ENCODE peak calls at places on chromosomes 16 and 17, in eight cellular contexts. One of them, this sample, is unnamed.

GRCh38 chr16:35564148-35564547 is 2104.7 kb downstream of the TP53TG3F start:
- DNase-seq in CD8-positive, alpha-beta T cell: no peak
- DNase-seq in astrocyte of the cerebellum: no peak
- DNase-seq in RWPE1: no peak
- DNase-seq in IMR-90: no peak
- DNase-seq in nephron progenitor cell: no peak
- DNase-seq in natural killer cell: no peak
- DNase-seq in kidney: no peak
- DNase-seq in this sample: no peak

GRCh38 chr17:81821603-81822311 is 11.3 kb downstream of the MCRIP1 start:
- DNase-seq in CD8-positive, alpha-beta T cell: no peak
- DNase-seq in astrocyte of the cerebellum: no peak
- DNase-seq in RWPE1: no peak
- DNase-seq in IMR-90: peak; percentile 29
- DNase-seq in nephron progenitor cell: peak; percentile 56
- DNase-seq in natural killer cell: no peak
- DNase-seq in kidney: peak; percentile 94
- DNase-seq in this sample: no peak

GRCh38 chr16:1390239-1390638 is 24.3 kb downstream of the UNKL start:
- DNase-seq in CD8-positive, alpha-beta T cell: no peak
- DNase-seq in astrocyte of the cerebellum: no peak
- DNase-seq in RWPE1: no peak
- DNase-seq in IMR-90: no peak
- DNase-seq in nephron progenitor cell: no peak
- DNase-seq in natural killer cell: no peak
- DNase-seq in kidney: no peak
- DNase-seq in this sample: no peak

GRCh38 chr16:86640265-86640843 is 62.0 kb downstream of the FOXL1 start:
- DNase-seq in CD8-positive, alpha-beta T cell: no peak
- DNase-seq in astrocyte of the cerebellum: no peak
- DNase-seq in RWPE1: no peak
- DNase-seq in IMR-90: no peak
- DNase-seq in nephron progenitor cell: peak; percentile 36
- DNase-seq in natural killer cell: no peak
- DNase-seq in kidney: no peak
- DNase-seq in this sample: no peak

GRCh38 chr17:80512233-80512632 is 32.4 kb upstream of the RPTOR start:
- DNase-seq in CD8-positive, alpha-beta T cell: no peak
- DNase-seq in astrocyte of the cerebellum: peak; percentile 23
- DNase-seq in RWPE1: no peak
- DNase-seq in IMR-90: peak; percentile 79
- DNase-seq in nephron progenitor cell: no peak
- DNase-seq in natural killer cell: no peak
- DNase-seq in kidney: no peak
- DNase-seq in this sample: no peak

GRCh38 chr16:86575754-86576557 is 2.4 kb upstream of the FOXL1 start:
- DNase-seq in CD8-positive, alpha-beta T cell: no peak
- DNase-seq in astrocyte of the cerebellum: peak; percentile 87
- DNase-seq in RWPE1: peak; percentile 96
- DNase-seq in IMR-90: peak; percentile 97
- DNase-seq in nephron progenitor cell: peak; percentile 94
- DNase-seq in natural killer cell: no peak
- DNase-seq in kidney: peak; percentile 94
- DNase-seq in this sample: peak; percentile 85

GRCh38 chr16:71781741-71782140 is 26.9 kb downstream of the AP1G1 start:
- DNase-seq in CD8-positive, alpha-beta T cell: no peak
- DNase-seq in astrocyte of the cerebellum: peak; percentile 34
- DNase-seq in RWPE1: peak; percentile 9
- DNase-seq in IMR-90: peak; percentile 19
- DNase-seq in nephron progenitor cell: no peak
- DNase-seq in natural killer cell: no peak
- DNase-seq in kidney: no peak
- DNase-seq in this sample: no peak

GRCh38 chr17:81429353-81429774 is 34.1 kb downstream of the BAHCC1 start:
- DNase-seq in CD8-positive, alpha-beta T cell: no peak
- DNase-seq in astrocyte of the cerebellum: no peak
- DNase-seq in RWPE1: peak; percentile 73
- DNase-seq in IMR-90: peak; percentile 67
- DNase-seq in nephron progenitor cell: no peak
- DNase-seq in natural killer cell: no peak
- DNase-seq in kidney: peak; percentile 94
- DNase-seq in this sample: no peak

GRCh38 chr17:38452719-38453118 is 24.5 kb downstream of the ARHGAP23 start:
- DNase-seq in CD8-positive, alpha-beta T cell: no peak
- DNase-seq in astrocyte of the cerebellum: no peak
- DNase-seq in RWPE1: no peak
- DNase-seq in IMR-90: no peak
- DNase-seq in nephron progenitor cell: no peak
- DNase-seq in natural killer cell: no peak
- DNase-seq in kidney: no peak
- DNase-seq in this sample: no peak

GRCh38 chr17:62178579-62178978 is 113.5 kb upstream of the MED13 start:
- DNase-seq in CD8-positive, alpha-beta T cell: no peak
- DNase-seq in astrocyte of the cerebellum: no peak
- DNase-seq in RWPE1: peak; percentile 39
- DNase-seq in IMR-90: peak; percentile 33
- DNase-seq in nephron progenitor cell: no peak
- DNase-seq in natural killer cell: no peak
- DNase-seq in kidney: no peak
- DNase-seq in this sample: no peak

GRCh38 chr17:77353684-77354419 is 213.1 kb downstream of the SEC14L1 start:
- DNase-seq in CD8-positive, alpha-beta T cell: no peak
- DNase-seq in astrocyte of the cerebellum: no peak
- DNase-seq in RWPE1: no peak
- DNase-seq in IMR-90: peak; percentile 53
- DNase-seq in nephron progenitor cell: no peak
- DNase-seq in natural killer cell: peak; percentile 7
- DNase-seq in kidney: no peak
- DNase-seq in this sample: peak; percentile 40

GRCh38 chr17:7293821-7294613 is 422 bp downstream of the YBX2 start:
- DNase-seq in CD8-positive, alpha-beta T cell: no peak
- DNase-seq in astrocyte of the cerebellum: no peak
- DNase-seq in RWPE1: peak; percentile 42
- DNase-seq in IMR-90: no peak
- DNase-seq in nephron progenitor cell: peak; percentile 56
- DNase-seq in natural killer cell: no peak
- DNase-seq in kidney: peak; percentile 87
- DNase-seq in this sample: no peak

GRCh38 chr16:54430491-54431030 is 144.0 kb upstream of the IRX3 start:
- DNase-seq in CD8-positive, alpha-beta T cell: no peak
- DNase-seq in astrocyte of the cerebellum: peak; percentile 53
- DNase-seq in RWPE1: no peak
- DNase-seq in IMR-90: peak; percentile 29
- DNase-seq in nephron progenitor cell: no peak
- DNase-seq in natural killer cell: no peak
- DNase-seq in kidney: no peak
- DNase-seq in this sample: no peak

GRCh38 chr16:70703041-70703834 is 17.4 kb upstream of the MTSS2 start:
- DNase-seq in CD8-positive, alpha-beta T cell: no peak
- DNase-seq in astrocyte of the cerebellum: peak; percentile 75
- DNase-seq in RWPE1: no peak
- DNase-seq in IMR-90: peak; percentile 94
- DNase-seq in nephron progenitor cell: peak; percentile 43
- DNase-seq in natural killer cell: no peak
- DNase-seq in kidney: no peak
- DNase-seq in this sample: no peak

GRCh38 chr17:78387982-78388941 is 9.8 kb downstream of the PGS1 start:
- DNase-seq in CD8-positive, alpha-beta T cell: no peak
- DNase-seq in astrocyte of the cerebellum: no peak
- DNase-seq in RWPE1: no peak
- DNase-seq in IMR-90: peak; percentile 89
- DNase-seq in nephron progenitor cell: no peak
- DNase-seq in natural killer cell: no peak
- DNase-seq in kidney: no peak
- DNase-seq in this sample: no peak

GRCh38 chr16:20901441-20902112 is 1.0 kb downstream of the LYRM1 start:
- DNase-seq in CD8-positive, alpha-beta T cell: peak; percentile 24
- DNase-seq in astrocyte of the cerebellum: no peak
- DNase-seq in RWPE1: peak; percentile 60
- DNase-seq in IMR-90: peak; percentile 54
- DNase-seq in nephron progenitor cell: peak; percentile 12
- DNase-seq in natural killer cell: peak; percentile 36
- DNase-seq in kidney: peak; percentile 84
- DNase-seq in this sample: no peak

GRCh38 chr17:82112181-82112865 is 14.3 kb upstream of the FASN start:
- DNase-seq in CD8-positive, alpha-beta T cell: no peak
- DNase-seq in astrocyte of the cerebellum: no peak
- DNase-seq in RWPE1: no peak
- DNase-seq in IMR-90: no peak
- DNase-seq in nephron progenitor cell: no peak
- DNase-seq in natural killer cell: no peak
- DNase-seq in kidney: no peak
- DNase-seq in this sample: no peak

GRCh38 chr17:34370997-34371395 is 8.0 kb upstream of the CCL1 start:
- DNase-seq in CD8-positive, alpha-beta T cell: no peak
- DNase-seq in astrocyte of the cerebellum: no peak
- DNase-seq in RWPE1: peak; percentile 8
- DNase-seq in IMR-90: peak; percentile 12
- DNase-seq in nephron progenitor cell: no peak
- DNase-seq in natural killer cell: no peak
- DNase-seq in kidney: no peak
- DNase-seq in this sample: no peak

GRCh38 chr17:46197526-46197925 is 4.3 kb upstream of the KANSL1 start:
- DNase-seq in CD8-positive, alpha-beta T cell: no peak
- DNase-seq in astrocyte of the cerebellum: no peak
- DNase-seq in RWPE1: no peak
- DNase-seq in IMR-90: no peak
- DNase-seq in nephron progenitor cell: no peak
- DNase-seq in natural killer cell: no peak
- DNase-seq in kidney: no peak
- DNase-seq in this sample: no peak

GRCh38 chr16:57627184-57627871 is 1.1 kb upstream of the ADGRG1 start:
- DNase-seq in CD8-positive, alpha-beta T cell: no peak
- DNase-seq in astrocyte of the cerebellum: peak; percentile 71
- DNase-seq in RWPE1: no peak
- DNase-seq in IMR-90: peak; percentile 85
- DNase-seq in nephron progenitor cell: peak; percentile 50
- DNase-seq in natural killer cell: no peak
- DNase-seq in kidney: peak; percentile 65
- DNase-seq in this sample: no peak

GRCh38 chr16:75108792-75109731 is 7.5 kb downstream of the LDHD start:
- DNase-seq in CD8-positive, alpha-beta T cell: peak; percentile 76
- DNase-seq in astrocyte of the cerebellum: peak; percentile 83
- DNase-seq in RWPE1: peak; percentile 91
- DNase-seq in IMR-90: peak; percentile 96
- DNase-seq in nephron progenitor cell: no peak
- DNase-seq in natural killer cell: no peak
- DNase-seq in kidney: peak; percentile 97
- DNase-seq in this sample: no peak

DNA sequence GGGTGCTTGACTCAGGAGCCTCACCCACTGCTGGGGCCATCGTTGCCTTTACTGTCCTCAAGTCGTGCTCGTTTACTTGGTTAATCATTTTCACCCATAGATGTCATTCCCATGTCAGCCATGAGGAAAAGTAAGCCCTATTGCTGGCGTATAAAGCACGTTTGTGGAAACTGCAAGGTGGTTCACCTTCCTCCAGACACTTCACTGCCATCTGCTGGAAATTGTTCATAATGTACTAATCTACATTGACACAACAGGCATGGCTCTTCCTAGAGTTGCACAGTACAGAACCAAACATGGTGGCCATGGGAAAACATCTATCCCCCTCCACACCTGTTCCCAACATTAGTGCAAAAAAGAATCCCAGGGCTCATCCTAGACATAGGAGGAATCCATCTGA is 116.6 kb downstream of the ZNF18 start:
- DNase-seq in CD8-positive, alpha-beta T cell: no peak
- DNase-seq in astrocyte of the cerebellum: peak; percentile 6
- DNase-seq in RWPE1: peak; percentile 20
- DNase-seq in IMR-90: no peak
- DNase-seq in nephron progenitor cell: no peak
- DNase-seq in natural killer cell: no peak
- DNase-seq in kidney: no peak
- DNase-seq in this sample: no peak
- TF ChIP-seq CTCF in CD8-positive, alpha-beta T cell: no peak
- TF ChIP-seq CTCF in astrocyte of the cerebellum: peak; percentile 30
- TF ChIP-seq CTCF in RWPE1: no peak
- TF ChIP-seq CTCF in IMR-90: no peak
- TF ChIP-seq CTCF in nephron progenitor cell: peak; percentile 21
- TF ChIP-seq CTCF in natural killer cell: no peak
- TF ChIP-seq CTCF in kidney: peak; percentile 37
- TF ChIP-seq CTCF in this sample: peak; percentile 64

GRCh38 chr17:21059761-21060160 is 16.9 kb upstream of the USP22 start:
- DNase-seq in CD8-positive, alpha-beta T cell: no peak
- DNase-seq in astrocyte of the cerebellum: no peak
- DNase-seq in RWPE1: no peak
- DNase-seq in IMR-90: no peak
- DNase-seq in nephron progenitor cell: no peak
- DNase-seq in natural killer cell: no peak
- DNase-seq in kidney: no peak
- DNase-seq in this sample: no peak

GRCh38 chr17:21058098-21058893 is 15.5 kb upstream of the USP22 start:
- DNase-seq in CD8-positive, alpha-beta T cell: no peak
- DNase-seq in astrocyte of the cerebellum: no peak
- DNase-seq in RWPE1: no peak
- DNase-seq in IMR-90: peak; percentile 45
- DNase-seq in nephron progenitor cell: no peak
- DNase-seq in natural killer cell: no peak
- DNase-seq in kidney: no peak
- DNase-seq in this sample: no peak

GRCh38 chr17:21066394-21066793 is 23.6 kb upstream of the USP22 start:
- DNase-seq in CD8-positive, alpha-beta T cell: no peak
- DNase-seq in astrocyte of the cerebellum: no peak
- DNase-seq in RWPE1: no peak
- DNase-seq in IMR-90: no peak
- DNase-seq in nephron progenitor cell: no peak
- DNase-seq in natural killer cell: no peak
- DNase-seq in kidney: no peak
- DNase-seq in this sample: no peak

GRCh38 chr17:21061158-21061835 is 18.5 kb upstream of the USP22 start:
- DNase-seq in CD8-positive, alpha-beta T cell: no peak
- DNase-seq in astrocyte of the cerebellum: no peak
- DNase-seq in RWPE1: no peak
- DNase-seq in IMR-90: no peak
- DNase-seq in nephron progenitor cell: no peak
- DNase-seq in natural killer cell: no peak
- DNase-seq in kidney: no peak
- DNase-seq in this sample: no peak

GRCh38 chr17:21061971-21062526 is 19.2 kb upstream of the USP22 start:
- DNase-seq in CD8-positive, alpha-beta T cell: no peak
- DNase-seq in astrocyte of the cerebellum: no peak
- DNase-seq in RWPE1: no peak
- DNase-seq in IMR-90: no peak
- DNase-seq in nephron progenitor cell: no peak
- DNase-seq in natural killer cell: no peak
- DNase-seq in kidney: no peak
- DNase-seq in this sample: no peak
- TF ChIP-seq CTCF in CD8-positive, alpha-beta T cell: no peak
- TF ChIP-seq CTCF in astrocyte of the cerebellum: no peak
- TF ChIP-seq CTCF in RWPE1: no peak
- TF ChIP-seq CTCF in IMR-90: no peak
- TF ChIP-seq CTCF in nephron progenitor cell: no peak
- TF ChIP-seq CTCF in natural killer cell: no peak
- TF ChIP-seq CTCF in kidney: no peak
- TF ChIP-seq CTCF in this sample: no peak

GRCh38 chr16:49693445-49693844 is 162.5 kb downstream of the ZNF423 start:
- DNase-seq in CD8-positive, alpha-beta T cell: no peak
- DNase-seq in astrocyte of the cerebellum: no peak
- DNase-seq in RWPE1: no peak
- DNase-seq in IMR-90: no peak
- DNase-seq in nephron progenitor cell: no peak
- DNase-seq in natural killer cell: no peak
- DNase-seq in kidney: no peak
- DNase-seq in this sample: no peak
- TF ChIP-seq CTCF in CD8-positive, alpha-beta T cell: no peak
- TF ChIP-seq CTCF in astrocyte of the cerebellum: no peak
- TF ChIP-seq CTCF in RWPE1: no peak
- TF ChIP-seq CTCF in IMR-90: no peak
- TF ChIP-seq CTCF in nephron progenitor cell: no peak
- TF ChIP-seq CTCF in natural killer cell: no peak
- TF ChIP-seq CTCF in kidney: no peak
- TF ChIP-seq CTCF in this sample: no peak

GRCh38 chr16:81448154-81449131 is 3.8 kb downstream of the CMIP start:
- DNase-seq in CD8-positive, alpha-beta T cell: no peak
- DNase-seq in astrocyte of the cerebellum: no peak
- DNase-seq in RWPE1: peak; percentile 18
- DNase-seq in IMR-90: no peak
- DNase-seq in nephron progenitor cell: peak; percentile 34
- DNase-seq in natural killer cell: no peak
- DNase-seq in kidney: peak; percentile 88
- DNase-seq in this sample: no peak
- TF ChIP-seq CTCF in CD8-positive, alpha-beta T cell: no peak
- TF ChIP-seq CTCF in astrocyte of the cerebellum: no peak
- TF ChIP-seq CTCF in RWPE1: no peak
- TF ChIP-seq CTCF in IMR-90: no peak
- TF ChIP-seq CTCF in nephron progenitor cell: no peak
- TF ChIP-seq CTCF in natural killer cell: no peak
- TF ChIP-seq CTCF in kidney: no peak
- TF ChIP-seq CTCF in this sample: no peak